ENCODE peak calls at places on chromosomes 5 and 9, in six cellular contexts. Z is kidney, W is left lung, B is WERI-Rb-1, N is spleen, V is AG10803. J is an unnamed sample.

GRCh38 chr9:126609191-126609590 is 4.5 kb upstream of the LMX1B start:
- DNase-seq in Z (no peak), W (no peak), B (no peak), N (no peak), V (no peak), J (no peak)

GRCh38 chr5:448766-449090 is 5.8 kb downstream of the EXOC3 start:
- DNase-seq in Z (no peak), W (no peak), B (peak), N (no peak), V (no peak), J (no peak)

GRCh38 chr9:136294437-136294836 is 9.5 kb downstream of the CCDC187 start:
- DNase-seq in Z (peak), W (peak), B (no peak), N (no peak), V (no peak), J (no peak)

GRCh38 chr5:57102189-57102904 is 71.5 kb upstream of the GPBP1 start:
- DNase-seq in Z (no peak), W (no peak), B (no peak), N (no peak), V (no peak), J (no peak)

GRCh38 chr5:56615750-56616149 is 199.6 kb upstream of the MAP3K1 start:
- DNase-seq in Z (no peak), W (no peak), B (no peak), N (no peak), V (no peak), J (peak)

GRCh38 chr9:93473411-93473810 is 20.0 kb upstream of the FAM120AOS start:
- DNase-seq in Z (no peak), W (no peak), B (no peak), N (no peak), V (peak), J (no peak)

GRCh38 chr9:130862217-130862616 is 27.2 kb downstream of the ABL1 start:
- DNase-seq in Z (no peak), W (no peak), B (no peak), N (peak), V (no peak), J (no peak)

GRCh38 chr5:103283120-103283519 is 24.6 kb downstream of the MACIR start:
- DNase-seq in Z (no peak), W (no peak), B (no peak), N (no peak), V (no peak), J (no peak)

GRCh38 chr5:56534102-56534501 is 281.2 kb upstream of the MAP3K1 start:
- DNase-seq in Z (peak), W (no peak), B (no peak), N (no peak), V (no peak), J (peak)

GRCh38 chr9:19698960-19699359 is 89.9 kb downstream of the SLC24A2 start:
- DNase-seq in Z (no peak), W (no peak), B (no peak), N (no peak), V (no peak), J (no peak)

GRCh38 chr9:5582835-5583195 is 46.1 kb upstream of the RIC1 start:
- DNase-seq in Z (no peak), W (no peak), B (no peak), N (peak), V (peak), J (peak)

GRCh38 chr9:130522233-130522808 is 57.1 kb upstream of the FUBP3 start:
- DNase-seq in Z (no peak), W (no peak), B (peak), N (no peak), V (no peak), J (no peak)

GRCh38 chr9:133148351-133149129 is 15.2 kb downstream of the GBGT1 start:
- DNase-seq in Z (peak), W (peak), B (peak), N (peak), V (peak), J (no peak)

GRCh38 chr9:127971357-127972315 is 9.2 kb downstream of the EEIG1 start:
- DNase-seq in Z (no peak), W (no peak), B (no peak), N (no peak), V (peak), J (no peak)

GRCh38 chr5:175733017-175733416 is 75.1 kb downstream of the HRH2 start:
- DNase-seq in Z (peak), W (no peak), B (peak), N (no peak), V (no peak), J (no peak)

GRCh38 chr9:126642839-126643238 is 29.1 kb downstream of the LMX1B start:
- DNase-seq in Z (no peak), W (no peak), B (peak), N (no peak), V (no peak), J (no peak)

GRCh38 chr5:138528208-138528607 is 14.8 kb downstream of the ETF1 start:
- DNase-seq in Z (no peak), W (no peak), B (no peak), N (no peak), V (no peak), J (peak)

GRCh38 chr9:92709240-92709639 is 39.3 kb upstream of the IPPK start:
- DNase-seq in Z (no peak), W (no peak), B (no peak), N (no peak), V (no peak), J (no peak)

GRCh38 chr9:11142965-11143738 is 530.4 kb upstream of the PTPRD start:
- DNase-seq in Z (no peak), W (no peak), B (no peak), N (no peak), V (no peak), J (no peak)

GRCh38 chr5:1783214-1783551 is 16.5 kb downstream of the MRPL36 start:
- DNase-seq in Z (peak), W (peak), B (no peak), N (peak), V (no peak), J (no peak)

GRCh38 chr5:143061161-143061945 is 291.2 kb downstream of the ARHGAP26 start:
- DNase-seq in Z (no peak), W (no peak), B (no peak), N (no peak), V (peak), J (no peak)

GRCh38 chr9:108580021-108580439 is 275.8 kb downstream of the ACTL7B start:
- DNase-seq in Z (no peak), W (no peak), B (no peak), N (no peak), V (peak), J (no peak)

GRCh38 chr5:76804266-76804665 is 14.6 kb upstream of the F2RL1 start:
- DNase-seq in Z (no peak), W (no peak), B (no peak), N (no peak), V (no peak), J (no peak)

GRCh38 chr5:83368317-83368716 is 103.2 kb upstream of the VCAN start:
- DNase-seq in Z (no peak), W (no peak), B (no peak), N (peak), V (peak), J (no peak)

GRCh38 chr9:27333241-27334052 is 36.5 kb upstream of the EQTN start:
- DNase-seq in Z (no peak), W (no peak), B (peak), N (no peak), V (peak), J (peak)

GRCh38 chr9:676780-677458 is 164.6 kb upstream of the DMRT1 start:
- DNase-seq in Z (no peak), W (no peak), B (no peak), N (no peak), V (no peak), J (no peak)

GRCh38 chr5:1003296-1003937 is 5.2 kb upstream of the NKD2 start:
- DNase-seq in Z (peak), W (peak), B (peak), N (peak), V (no peak), J (peak)

GRCh38 chr9:127519301-127520166 is 68.2 kb downstream of the LRSAM1 start:
- DNase-seq in Z (no peak), W (peak), B (no peak), N (no peak), V (peak), J (peak)

GRCh38 chr5:145776886-145777285 is 58.3 kb downstream of the PRELID2 start:
- DNase-seq in Z (no peak), W (no peak), B (no peak), N (no peak), V (peak), J (no peak)

GRCh38 chr9:87909310-87910041 is 8.3 kb upstream of the SPATA31C1 start:
- DNase-seq in Z (peak), W (no peak), B (no peak), N (no peak), V (no peak), J (no peak)

GRCh38 chr5:162503796-162504195 is 436.2 kb downstream of the GABRG2 start:
- DNase-seq in Z (no peak), W (no peak), B (no peak), N (no peak), V (no peak), J (no peak)

GRCh38 chr5:76294573-76294972 is 108.5 kb upstream of the IQGAP2 start:
- DNase-seq in Z (no peak), W (no peak), B (no peak), N (no peak), V (no peak), J (no peak)

GRCh38 chr9:121729769-121730168 is 78.3 kb downstream of the DAB2IP start:
- DNase-seq in Z (no peak), W (no peak), B (no peak), N (no peak), V (no peak), J (no peak)

GRCh38 chr5:170216262-170216864 is 16.4 kb upstream of the C5orf58 start:
- DNase-seq in Z (no peak), W (no peak), B (no peak), N (no peak), V (peak), J (peak)

GRCh38 chr9:89674667-89675402 is 70.0 kb downstream of the GADD45G start:
- DNase-seq in Z (no peak), W (no peak), B (peak), N (no peak), V (no peak), J (no peak)

GRCh38 chr9:18185196-18185595 is 288.8 kb upstream of the ADAMTSL1 start:
- DNase-seq in Z (no peak), W (no peak), B (no peak), N (no peak), V (no peak), J (no peak)

GRCh38 chr9:136643596-136644342 is 18.9 kb upstream of the EGFL7 start:
- DNase-seq in Z (peak), W (no peak), B (no peak), N (peak), V (no peak), J (no peak)

GRCh38 chr9:111970827-111971226 is 74.2 kb downstream of the UGCG start:
- DNase-seq in Z (no peak), W (no peak), B (no peak), N (no peak), V (no peak), J (no peak)

GRCh38 chr9:112334319-112334828 is 955 bp upstream of the PTBP3 start:
- DNase-seq in Z (no peak), W (no peak), B (no peak), N (no peak), V (peak), J (no peak)

GRCh38 chr9:134642385-134643181 is 980 bp downstream of the COL5A1 start:
- DNase-seq in Z (peak), W (peak), B (peak), N (no peak), V (peak), J (no peak)

GRCh38 chr9:134640491-134641172 is 971 bp upstream of the COL5A1 start:
- DNase-seq in Z (no peak), W (no peak), B (no peak), N (no peak), V (no peak), J (no peak)

GRCh38 chr9:134639994-134640393 is 1.6 kb upstream of the COL5A1 start:
- DNase-seq in Z (no peak), W (peak), B (no peak), N (no peak), V (no peak), J (no peak)

GRCh38 chr9:134641989-134642384 is 384 bp downstream of the COL5A1 start:
- DNase-seq in Z (no peak), W (peak), B (no peak), N (no peak), V (no peak), J (no peak)

DNA sequence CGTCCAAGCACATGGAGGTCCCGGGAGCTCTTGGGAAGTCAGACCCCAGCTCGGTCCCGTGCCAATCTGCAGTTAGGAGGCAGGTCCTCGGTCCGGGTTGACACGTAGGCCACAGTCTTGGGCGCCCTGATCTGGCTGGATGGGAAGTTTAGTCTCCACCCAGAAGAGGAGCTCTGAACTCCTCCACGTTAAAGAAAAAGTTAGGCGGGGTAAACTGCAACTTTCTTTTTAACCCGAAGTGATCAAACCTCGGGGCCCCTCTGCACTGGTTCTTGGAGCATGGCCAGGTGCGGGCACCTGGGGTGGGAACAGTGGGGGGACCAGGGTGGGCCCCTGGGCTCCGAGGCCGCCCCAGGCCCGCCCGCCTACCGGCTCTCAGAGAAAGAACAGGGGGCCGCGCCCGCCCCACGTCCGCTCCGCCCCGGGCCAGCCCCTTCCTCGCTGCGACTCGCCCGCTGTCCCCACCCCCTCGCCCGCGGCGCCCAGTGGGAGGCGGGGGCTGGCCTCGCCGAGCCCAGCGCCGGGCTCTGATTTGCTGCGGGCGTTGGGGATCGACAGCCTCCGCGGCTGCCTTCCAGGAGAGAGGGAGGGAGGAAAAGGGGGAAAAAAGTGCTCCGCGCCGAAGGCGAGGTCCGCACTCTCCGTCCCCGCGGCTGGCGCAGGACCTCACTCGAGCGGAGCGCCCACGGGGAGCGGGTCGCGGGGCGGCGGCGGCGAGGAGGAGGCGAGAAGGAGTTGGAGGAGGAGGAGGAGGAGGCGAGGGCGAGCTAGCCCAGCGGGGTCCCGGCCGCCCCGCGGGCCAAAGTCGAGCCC is at the start of gene COL5A1:
- DNase-seq in Z (peak), W (peak), B (peak), N (peak), V (peak), J (peak)
- H3K4me3 ChIP-seq in Z (peak), W (peak), B (peak), N (peak), V (peak), J (peak)

DNA sequence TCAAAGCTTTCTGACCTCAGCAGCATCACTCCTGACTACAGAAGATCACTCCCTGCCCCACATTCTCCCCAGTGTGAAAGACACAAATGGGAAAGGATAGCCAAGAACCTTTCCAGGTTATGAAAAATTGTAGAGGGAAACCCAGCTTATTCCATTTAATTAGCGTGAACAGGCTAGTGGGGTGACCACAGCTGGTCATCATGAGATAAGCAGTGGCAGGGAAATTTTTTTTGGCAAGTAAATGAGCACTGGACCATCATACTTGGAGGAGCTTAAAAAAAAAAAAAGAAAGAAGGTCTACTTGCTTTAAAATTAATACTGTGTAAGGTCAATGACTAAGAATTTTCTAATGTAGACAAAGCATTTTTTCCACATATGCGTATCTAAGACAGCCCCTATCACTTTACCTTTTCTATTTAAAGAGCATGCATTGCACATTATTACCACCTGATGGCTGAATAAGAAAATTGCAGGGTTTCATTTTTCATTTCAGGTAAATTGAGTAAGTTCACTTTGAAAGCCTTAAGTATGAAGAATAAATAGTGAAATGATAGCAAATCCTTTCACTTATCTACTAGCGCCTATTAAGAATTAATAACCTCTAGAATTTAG is 123.6 kb downstream of the ELAVL2 start:
- DNase-seq in Z (no peak), W (no peak), B (no peak), N (no peak), V (no peak), J (no peak)
- TF ChIP-seq CTCF in Z (no peak), W (no peak), B (peak), N (no peak), V (no peak), J (peak)

GRCh38 chr5:51272957-51273356 is 110.3 kb upstream of the ISL1 start:
- DNase-seq in Z (no peak), W (no peak), B (no peak), N (no peak), V (no peak), J (no peak)
- H3K4me3 ChIP-seq in Z (no peak), W (no peak), B (no peak), N (no peak), V (no peak), J (no peak)

GRCh38 chr5:154320209-154320608 is 125.6 kb upstream of the SAP30L start:
- DNase-seq in Z (no peak), W (no peak), B (no peak), N (no peak), V (no peak), J (no peak)
- TF ChIP-seq CTCF in Z (no peak), W (no peak), B (no peak), N (no peak), V (no peak), J (no peak)

DNA sequence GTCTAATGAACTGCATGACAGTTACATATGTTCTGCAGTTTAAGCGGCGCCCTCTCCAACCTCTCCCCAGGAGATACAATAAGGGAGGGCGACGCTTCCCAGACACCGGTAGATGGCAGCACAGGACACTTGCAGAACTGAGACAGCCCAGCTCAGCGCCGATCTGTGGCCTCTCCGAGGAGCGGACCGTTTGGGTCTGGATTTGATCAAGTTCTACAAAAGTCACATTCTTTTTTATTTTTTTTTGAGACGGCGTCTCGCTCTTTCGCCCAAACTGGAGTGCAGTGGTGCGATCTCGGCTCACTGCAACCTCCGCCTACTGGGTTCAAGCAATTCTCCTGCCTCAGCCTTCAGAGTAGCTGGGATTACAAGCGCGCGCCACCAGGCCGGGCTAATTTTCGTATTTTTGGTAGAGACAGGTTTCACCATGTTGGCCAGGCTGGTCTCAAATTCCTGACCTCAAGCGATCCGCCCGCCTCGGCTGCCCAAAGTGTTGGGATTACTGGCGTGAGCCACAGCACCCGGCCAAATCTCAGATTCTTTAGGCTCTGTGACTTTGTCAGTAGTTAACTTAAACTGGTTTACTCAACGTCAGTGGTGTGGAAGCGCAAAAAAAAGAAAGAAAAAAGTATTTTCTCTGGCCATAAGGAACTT is 1.4 kb upstream of the ATOSB start:
- DNase-seq in Z (peak), W (peak), B (peak), N (peak), V (peak), J (peak)
- H3K4me3 ChIP-seq in Z (peak), W (peak), B (peak), N (peak), V (peak), J (peak)

GRCh38 chr5:168020522-168021294 is 270.7 kb upstream of the WWC1 start:
- DNase-seq in Z (no peak), W (no peak), B (no peak), N (no peak), V (no peak), J (no peak)
- TF ChIP-seq CTCF in Z (peak), W (no peak), B (peak), N (no peak), V (peak), J (peak)

GRCh38 chr5:78905084-78905938 is 79.8 kb downstream of the ARSB start:
- DNase-seq in Z (no peak), W (no peak), B (no peak), N (no peak), V (peak), J (no peak)

GRCh38 chr5:78912085-78912771 is 72.9 kb downstream of the ARSB start:
- DNase-seq in Z (no peak), W (no peak), B (no peak), N (no peak), V (no peak), J (no peak)

GRCh38 chr5:78903936-78904335 is 81.2 kb downstream of the ARSB start:
- DNase-seq in Z (no peak), W (no peak), B (no peak), N (no peak), V (no peak), J (no peak)

GRCh38 chr5:78907255-78907886 is 77.7 kb downstream of the ARSB start:
- DNase-seq in Z (no peak), W (no peak), B (no peak), N (no peak), V (peak), J (no peak)

DNA sequence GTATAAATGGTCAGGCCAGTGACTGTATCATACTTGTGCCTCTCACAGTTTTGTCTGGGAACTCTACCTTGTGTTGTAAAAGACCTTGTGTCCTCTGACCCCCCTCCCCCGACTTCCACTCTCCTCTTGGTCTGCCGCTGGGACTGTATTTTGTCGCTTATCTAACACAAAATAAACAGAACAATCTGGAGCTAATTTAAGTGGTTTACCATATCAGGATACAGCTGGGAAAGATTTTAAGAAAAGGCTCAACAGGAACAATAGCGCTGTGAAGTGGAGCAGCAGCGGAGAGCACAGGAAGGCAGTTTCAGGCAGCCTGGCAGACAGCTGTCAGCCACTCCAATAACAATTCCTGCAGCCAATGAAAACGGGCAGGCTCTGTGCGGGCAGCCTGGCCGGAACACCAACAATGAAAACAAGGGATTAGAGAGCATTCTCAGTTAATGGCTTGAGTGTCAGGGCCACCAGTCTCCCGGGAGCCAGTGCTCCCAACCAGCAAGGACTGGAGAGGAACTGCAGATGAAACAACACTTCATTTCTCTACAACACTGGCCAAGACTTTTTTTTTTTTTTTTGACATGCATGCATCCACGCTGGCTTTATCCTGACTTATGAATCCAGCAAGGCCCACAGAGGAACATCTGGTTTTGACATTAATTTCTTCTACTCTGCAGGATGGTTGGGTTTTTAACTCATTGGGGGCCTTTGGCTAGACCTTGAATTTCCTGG is 76.8 kb downstream of the ARSB start:
- DNase-seq in Z (no peak), W (no peak), B (peak), N (no peak), V (peak), J (no peak)
- H3K4me3 ChIP-seq in Z (no peak), W (no peak), B (peak), N (no peak), V (peak), J (no peak)

J was measured in retinal pigment epithelial cell.